ENCODE peak calls at places on chromosomes 3 and 15, in four cellular contexts. One of them, this sample, is unnamed. For H3K4me1, the result is how much of the 10 kb centered on the place peaks cover.

GRCh38 chr3:147191795-147192385 is 214.5 kb downstream of the ZIC4 start:
- DNase-seq in cardiac muscle cell: peak
- DNase-seq in esophagus muscularis mucosa: no peak
- DNase-seq in Peyer's patch: no peak
- DNase-seq in this sample: no peak

GRCh38 chr3:50260027-50260941 is 8.7 kb upstream of the SEMA3B start:
- DNase-seq in cardiac muscle cell: peak
- DNase-seq in esophagus muscularis mucosa: peak
- DNase-seq in Peyer's patch: peak
- DNase-seq in this sample: peak

GRCh38 chr3:54836876-54837275 is 91.0 kb downstream of the LRTM1 start:
- DNase-seq in cardiac muscle cell: no peak
- DNase-seq in esophagus muscularis mucosa: no peak
- DNase-seq in Peyer's patch: no peak
- DNase-seq in this sample: no peak

GRCh38 chr3:32954506-32954905 is 3.1 kb downstream of the CCR4 start:
- DNase-seq in cardiac muscle cell: no peak
- DNase-seq in esophagus muscularis mucosa: no peak
- DNase-seq in Peyer's patch: no peak
- DNase-seq in this sample: no peak

GRCh38 chr15:62502451-62502850 is 337.4 kb upstream of the C2CD4B start:
- DNase-seq in cardiac muscle cell: no peak
- DNase-seq in esophagus muscularis mucosa: no peak
- DNase-seq in Peyer's patch: no peak
- DNase-seq in this sample: no peak

GRCh38 chr3:128349963-128350599 is 116.6 kb downstream of the DNAJB8 start:
- DNase-seq in cardiac muscle cell: no peak
- DNase-seq in esophagus muscularis mucosa: no peak
- DNase-seq in Peyer's patch: no peak
- DNase-seq in this sample: no peak

GRCh38 chr3:49718419-49719213 is 868 bp downstream of the AMIGO3 start:
- DNase-seq in cardiac muscle cell: peak
- DNase-seq in esophagus muscularis mucosa: no peak
- DNase-seq in Peyer's patch: no peak
- DNase-seq in this sample: no peak

GRCh38 chr3:129015388-129016105 is 14.4 kb downstream of the EFCC1 start:
- DNase-seq in cardiac muscle cell: no peak
- DNase-seq in esophagus muscularis mucosa: no peak
- DNase-seq in Peyer's patch: peak
- DNase-seq in this sample: peak

GRCh38 chr3:66037986-66038369 is 740 bp downstream of the MAGI1 start:
- DNase-seq in cardiac muscle cell: peak
- DNase-seq in esophagus muscularis mucosa: no peak
- DNase-seq in Peyer's patch: no peak
- DNase-seq in this sample: no peak

GRCh38 chr15:31177936-31178335 is 76.4 kb upstream of the TRPM1 start:
- DNase-seq in cardiac muscle cell: no peak
- DNase-seq in esophagus muscularis mucosa: no peak
- DNase-seq in Peyer's patch: no peak
- DNase-seq in this sample: no peak

GRCh38 chr3:149493315-149494021 is 19.0 kb downstream of the TM4SF4 start:
- DNase-seq in cardiac muscle cell: no peak
- DNase-seq in esophagus muscularis mucosa: no peak
- DNase-seq in Peyer's patch: no peak
- DNase-seq in this sample: no peak

GRCh38 chr3:172239218-172239738 is 199.9 kb downstream of the FNDC3B start:
- DNase-seq in cardiac muscle cell: no peak
- DNase-seq in esophagus muscularis mucosa: no peak
- DNase-seq in Peyer's patch: no peak
- DNase-seq in this sample: no peak

GRCh38 chr3:126005951-126006350 is 37.0 kb downstream of the ROPN1B start:
- DNase-seq in cardiac muscle cell: peak
- DNase-seq in esophagus muscularis mucosa: no peak
- DNase-seq in Peyer's patch: no peak
- DNase-seq in this sample: no peak

GRCh38 chr3:52614689-52615088 is 71.0 kb downstream of the PBRM1 start:
- DNase-seq in cardiac muscle cell: no peak
- DNase-seq in esophagus muscularis mucosa: no peak
- DNase-seq in Peyer's patch: no peak
- DNase-seq in this sample: no peak

GRCh38 chr3:52694528-52695189 is 8.8 kb downstream of the GNL3 start:
- DNase-seq in cardiac muscle cell: no peak
- DNase-seq in esophagus muscularis mucosa: no peak
- DNase-seq in Peyer's patch: no peak
- DNase-seq in this sample: no peak

GRCh38 chr3:152683521-152683999 is 151.4 kb upstream of the P2RY1 start:
- DNase-seq in cardiac muscle cell: no peak
- DNase-seq in esophagus muscularis mucosa: no peak
- DNase-seq in Peyer's patch: no peak
- DNase-seq in this sample: no peak

GRCh38 chr3:45595364-45596154 is 1.0 kb downstream of the LIMD1 start:
- DNase-seq in cardiac muscle cell: no peak
- DNase-seq in esophagus muscularis mucosa: no peak
- DNase-seq in Peyer's patch: peak
- DNase-seq in this sample: no peak

GRCh38 chr3:189316296-189317019 is 144.7 kb downstream of the TPRG1 start:
- DNase-seq in cardiac muscle cell: peak
- DNase-seq in esophagus muscularis mucosa: no peak
- DNase-seq in Peyer's patch: no peak
- DNase-seq in this sample: no peak

GRCh38 chr15:96347181-96348111 is 16.9 kb downstream of the NR2F2 start:
- DNase-seq in cardiac muscle cell: no peak
- DNase-seq in esophagus muscularis mucosa: no peak
- DNase-seq in Peyer's patch: no peak
- DNase-seq in this sample: no peak

GRCh38 chr3:69902386-69902785 is 97.1 kb upstream of the SAMMSON start:
- DNase-seq in cardiac muscle cell: no peak
- DNase-seq in esophagus muscularis mucosa: no peak
- DNase-seq in Peyer's patch: no peak
- DNase-seq in this sample: no peak

GRCh38 chr3:33054100-33055097 is 42.5 kb downstream of the GLB1 start:
- DNase-seq in cardiac muscle cell: no peak
- DNase-seq in esophagus muscularis mucosa: no peak
- DNase-seq in Peyer's patch: no peak
- DNase-seq in this sample: no peak

GRCh38 chr3:42256135-42256819 is 9.7 kb downstream of the CCK start:
- DNase-seq in cardiac muscle cell: no peak
- DNase-seq in esophagus muscularis mucosa: no peak
- DNase-seq in Peyer's patch: no peak
- DNase-seq in this sample: no peak

GRCh38 chr3:7333125-7333524 is 472.2 kb downstream of the GRM7 start:
- DNase-seq in cardiac muscle cell: no peak
- DNase-seq in esophagus muscularis mucosa: no peak
- DNase-seq in Peyer's patch: no peak
- DNase-seq in this sample: no peak

GRCh38 chr3:179788996-179789395 is 136.2 kb downstream of the USP13 start:
- DNase-seq in cardiac muscle cell: no peak
- DNase-seq in esophagus muscularis mucosa: peak
- DNase-seq in Peyer's patch: no peak
- DNase-seq in this sample: no peak

GRCh38 chr15:74776851-74777768 is 4.8 kb upstream of the CSK start:
- DNase-seq in cardiac muscle cell: peak
- DNase-seq in esophagus muscularis mucosa: no peak
- DNase-seq in Peyer's patch: peak
- DNase-seq in this sample: peak

GRCh38 chr3:108863799-108864135 is 41.2 kb downstream of the TRAT1 start:
- DNase-seq in cardiac muscle cell: no peak
- DNase-seq in esophagus muscularis mucosa: no peak
- DNase-seq in Peyer's patch: no peak
- DNase-seq in this sample: no peak

GRCh38 chr15:81196576-81197254 is at the start of gene IL16:
- DNase-seq in cardiac muscle cell: no peak
- DNase-seq in esophagus muscularis mucosa: peak
- DNase-seq in Peyer's patch: no peak
- DNase-seq in this sample: no peak

GRCh38 chr3:16066975-16067374 is 107.5 kb upstream of the GALNT15 start:
- DNase-seq in cardiac muscle cell: no peak
- DNase-seq in esophagus muscularis mucosa: no peak
- DNase-seq in Peyer's patch: no peak
- DNase-seq in this sample: no peak

GRCh38 chr3:16070707-16071106 is 103.8 kb upstream of the GALNT15 start:
- DNase-seq in cardiac muscle cell: no peak
- DNase-seq in esophagus muscularis mucosa: no peak
- DNase-seq in Peyer's patch: no peak
- DNase-seq in this sample: no peak

GRCh38 chr3:16066545-16066944 is 107.9 kb upstream of the GALNT15 start:
- DNase-seq in cardiac muscle cell: no peak
- DNase-seq in esophagus muscularis mucosa: no peak
- DNase-seq in Peyer's patch: no peak
- DNase-seq in this sample: no peak

GRCh38 chr3:16069149-16069922 is 105.1 kb upstream of the GALNT15 start:
- DNase-seq in cardiac muscle cell: no peak
- DNase-seq in esophagus muscularis mucosa: no peak
- DNase-seq in Peyer's patch: no peak
- DNase-seq in this sample: no peak

DNA sequence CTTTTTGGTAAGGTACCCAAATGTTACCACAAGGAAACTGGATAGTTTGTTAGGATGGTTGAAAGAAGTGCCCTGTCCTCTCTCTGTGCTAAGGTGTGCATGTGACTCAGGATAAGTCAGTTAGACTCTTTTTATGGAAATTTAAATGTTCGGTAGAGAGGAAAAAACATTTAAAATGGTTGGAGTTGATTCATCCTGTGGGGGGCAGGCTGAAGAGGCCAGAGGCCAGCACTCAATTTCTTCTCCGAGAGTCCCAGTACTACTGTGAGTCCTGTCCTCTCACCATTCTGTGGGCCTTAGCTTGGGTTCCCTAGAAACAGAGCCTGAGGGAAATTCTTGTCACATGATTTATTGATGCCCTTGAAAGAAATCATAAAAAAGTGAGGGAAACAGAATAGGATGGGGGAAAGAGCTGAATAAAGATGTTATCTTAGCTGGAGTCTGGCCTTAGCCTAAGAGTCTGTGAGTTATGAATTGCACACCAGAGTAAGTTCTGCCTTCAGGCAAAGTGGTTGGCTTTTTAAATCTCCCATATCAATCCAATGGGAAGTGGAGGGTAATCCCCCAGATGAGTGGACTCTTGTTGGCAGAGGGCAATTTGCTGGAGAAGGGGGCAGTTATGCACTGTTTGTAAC is 106.5 kb upstream of the GALNT15 start:
- DNase-seq in cardiac muscle cell: no peak
- DNase-seq in esophagus muscularis mucosa: no peak
- DNase-seq in Peyer's patch: no peak
- DNase-seq in this sample: no peak
- H3K4me1 ChIP-seq in cardiac muscle cell: under half
- H3K4me1 ChIP-seq in esophagus muscularis mucosa: under half
- H3K4me1 ChIP-seq in Peyer's patch: under half
- H3K4me1 ChIP-seq in this sample: under half

GRCh38 chr3:186361612-186362408 is at the start of gene DGKG:
- DNase-seq in cardiac muscle cell: peak
- DNase-seq in esophagus muscularis mucosa: no peak
- DNase-seq in Peyer's patch: peak
- DNase-seq in this sample: no peak
- H3K4me3 ChIP-seq in cardiac muscle cell: peak
- H3K4me3 ChIP-seq in esophagus muscularis mucosa: peak
- H3K4me3 ChIP-seq in Peyer's patch: peak
- H3K4me3 ChIP-seq in this sample: no peak

DNA sequence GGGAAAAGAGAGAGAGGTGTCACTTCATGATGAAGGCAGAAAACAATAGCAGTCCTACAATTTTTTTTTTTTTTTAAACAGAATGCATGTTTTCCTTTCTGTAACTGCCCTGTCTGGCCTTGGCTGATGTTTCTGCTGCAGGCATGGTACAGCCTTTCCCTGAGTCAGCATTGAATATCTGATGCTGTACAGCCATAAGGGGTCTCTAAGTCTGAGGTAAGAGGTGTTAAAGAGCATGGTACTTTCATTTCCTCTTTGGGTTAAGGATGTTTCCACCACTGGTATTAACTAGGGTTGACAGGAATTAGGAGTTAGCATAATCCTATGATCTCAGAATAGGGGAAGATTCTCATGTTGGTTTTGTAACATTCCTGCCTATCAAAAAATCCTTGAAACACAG is 147.4 kb downstream of the CHST2 start:
- DNase-seq in cardiac muscle cell: no peak
- DNase-seq in esophagus muscularis mucosa: no peak
- DNase-seq in Peyer's patch: no peak
- DNase-seq in this sample: no peak
- H3K27ac ChIP-seq in cardiac muscle cell: no peak
- H3K27ac ChIP-seq in esophagus muscularis mucosa: no peak
- H3K27ac ChIP-seq in Peyer's patch: no peak
- H3K27ac ChIP-seq in this sample: no peak

GRCh38 chr3:140682586-140682985 is 4.7 kb downstream of the TRIM42 start:
- DNase-seq in cardiac muscle cell: no peak
- DNase-seq in esophagus muscularis mucosa: no peak
- DNase-seq in Peyer's patch: no peak
- DNase-seq in this sample: no peak
- H3K4me1 ChIP-seq in cardiac muscle cell: under half
- H3K4me1 ChIP-seq in esophagus muscularis mucosa: under half
- H3K4me1 ChIP-seq in Peyer's patch: under half
- H3K4me1 ChIP-seq in this sample: under half

GRCh38 chr3:10294030-10294591 is 1.4 kb upstream of the GHRL start:
- DNase-seq in cardiac muscle cell: no peak
- DNase-seq in esophagus muscularis mucosa: no peak
- DNase-seq in Peyer's patch: no peak
- DNase-seq in this sample: no peak
- H3K4me3 ChIP-seq in cardiac muscle cell: no peak
- H3K4me3 ChIP-seq in esophagus muscularis mucosa: no peak
- H3K4me3 ChIP-seq in Peyer's patch: no peak
- H3K4me3 ChIP-seq in this sample: no peak

GRCh38 chr3:157133434-157134320 is 26.3 kb downstream of the CCNL1 start:
- DNase-seq in cardiac muscle cell: peak
- DNase-seq in esophagus muscularis mucosa: no peak
- DNase-seq in Peyer's patch: no peak
- DNase-seq in this sample: no peak
- H3K27ac ChIP-seq in cardiac muscle cell: peak
- H3K27ac ChIP-seq in esophagus muscularis mucosa: no peak
- H3K27ac ChIP-seq in Peyer's patch: no peak
- H3K27ac ChIP-seq in this sample: no peak

GRCh38 chr3:177356113-177356512 is 158.8 kb upstream of the TBL1XR1 start:
- DNase-seq in cardiac muscle cell: no peak
- DNase-seq in esophagus muscularis mucosa: no peak
- DNase-seq in Peyer's patch: no peak
- DNase-seq in this sample: no peak
- H3K4me1 ChIP-seq in cardiac muscle cell: under half
- H3K4me1 ChIP-seq in esophagus muscularis mucosa: half or more
- H3K4me1 ChIP-seq in Peyer's patch: under half
- H3K4me1 ChIP-seq in this sample: under half

This sample was measured in CD8-positive, alpha-beta memory T cell.